ENCODE peak calls at places on chromosomes 4 and X, in ten cellular contexts. R is ovary; U is naive thymus-derived CD4-positive, alpha-beta T cell; P is PC-3; A is MM.1S; G is sigmoid colon; E is fibroblast of lung; O is Peyer's patch; M is uterus; T is upper lobe of right lung. W is an unnamed sample. For H3K4me1 and H3K36me3, the result is how much of the 10 kb centered on the place peaks cover.

GRCh38 chrX:49177338-49177833 is 5.7 kb downstream of the PLP2 start:
- DNase-seq in R (no peak), U (no peak), P (no peak), A (no peak), G (peak), E (no peak), O (no peak), M (no peak), T (no peak), W (no peak)

GRCh38 chrX:134821370-134821769 is 163.1 kb upstream of the PLAC1 start:
- DNase-seq in R (no peak), U (no peak), P (peak), A (peak), G (no peak), E (peak), O (no peak), M (peak), T (no peak), W (no peak)

GRCh38 chr4:113738251-113738650 is 23.3 kb downstream of the CAMK2D start:
- DNase-seq in R (no peak), U (no peak), P (peak), A (no peak), G (no peak), E (peak), O (no peak), M (no peak), T (no peak), W (no peak)

GRCh38 chr4:23097251-23097650 is 404.5 kb downstream of the GBA3 start:
- DNase-seq in R (no peak), U (no peak), P (peak), A (no peak), G (no peak), E (peak), O (no peak), M (no peak), T (no peak), W (no peak)

GRCh38 chrX:24466025-24466424 is 939 bp downstream of the PDK3 start:
- DNase-seq in R (no peak), U (no peak), P (no peak), A (no peak), G (no peak), E (no peak), O (no peak), M (no peak), T (no peak), W (no peak)

GRCh38 chrX:135543924-135544323 is 23.5 kb downstream of the INTS6L start:
- DNase-seq in R (no peak), U (no peak), P (no peak), A (no peak), G (no peak), E (no peak), O (no peak), M (no peak), T (no peak), W (no peak)

GRCh38 chr4:186676531-186677158 is 47.0 kb downstream of the FAT1 start:
- DNase-seq in R (no peak), U (no peak), P (peak), A (peak), G (no peak), E (peak), O (no peak), M (no peak), T (no peak), W (no peak)

GRCh38 chrX:106742831-106743230 is 16.3 kb downstream of the RNF128 start:
- DNase-seq in R (no peak), U (no peak), P (peak), A (no peak), G (no peak), E (no peak), O (no peak), M (no peak), T (no peak), W (no peak)

GRCh38 chrX:44975666-44976263 is 102.8 kb downstream of the KDM6A start:
- DNase-seq in R (no peak), U (no peak), P (no peak), A (no peak), G (no peak), E (no peak), O (no peak), M (no peak), T (no peak), W (no peak)

GRCh38 chr4:175427751-175428150 is 384.3 kb downstream of the GPM6A start:
- DNase-seq in R (no peak), U (no peak), P (no peak), A (no peak), G (no peak), E (no peak), O (no peak), M (no peak), T (no peak), W (no peak)

GRCh38 chr4:189202869-189203271 is 737.8 kb upstream of the FRG1 start:
- DNase-seq in R (no peak), U (no peak), P (peak), A (no peak), G (no peak), E (peak), O (no peak), M (no peak), T (no peak), W (no peak)
- H3K4me3 ChIP-seq in R (no peak), U (no peak), P (no peak), A (peak), G (no peak), E (no peak), O (no peak), M (no peak), T (no peak), W (no peak)

GRCh38 chrX:39755152-39756032 is 342.4 kb downstream of the BCOR start:
- DNase-seq in R (peak), U (no peak), P (peak), A (no peak), G (peak), E (peak), O (peak), M (peak), T (peak), W (peak)
- H3K4me1 ChIP-seq in R (under half), U (under half), P (under half), A (under half), G (under half), E (under half), O (under half), M (under half), T (under half), W (under half)

GRCh38 chr4:1958276-1959103 is 50.3 kb downstream of the NELFA start:
- DNase-seq in R (no peak), U (no peak), P (no peak), A (no peak), G (no peak), E (peak), O (no peak), M (no peak), T (peak), W (no peak)
- H3K36me3 ChIP-seq in R (under half), U (half or more), P (under half), A (under half), G (under half), E (under half), O (under half), M (under half), T (half or more), W (under half)

DNA sequence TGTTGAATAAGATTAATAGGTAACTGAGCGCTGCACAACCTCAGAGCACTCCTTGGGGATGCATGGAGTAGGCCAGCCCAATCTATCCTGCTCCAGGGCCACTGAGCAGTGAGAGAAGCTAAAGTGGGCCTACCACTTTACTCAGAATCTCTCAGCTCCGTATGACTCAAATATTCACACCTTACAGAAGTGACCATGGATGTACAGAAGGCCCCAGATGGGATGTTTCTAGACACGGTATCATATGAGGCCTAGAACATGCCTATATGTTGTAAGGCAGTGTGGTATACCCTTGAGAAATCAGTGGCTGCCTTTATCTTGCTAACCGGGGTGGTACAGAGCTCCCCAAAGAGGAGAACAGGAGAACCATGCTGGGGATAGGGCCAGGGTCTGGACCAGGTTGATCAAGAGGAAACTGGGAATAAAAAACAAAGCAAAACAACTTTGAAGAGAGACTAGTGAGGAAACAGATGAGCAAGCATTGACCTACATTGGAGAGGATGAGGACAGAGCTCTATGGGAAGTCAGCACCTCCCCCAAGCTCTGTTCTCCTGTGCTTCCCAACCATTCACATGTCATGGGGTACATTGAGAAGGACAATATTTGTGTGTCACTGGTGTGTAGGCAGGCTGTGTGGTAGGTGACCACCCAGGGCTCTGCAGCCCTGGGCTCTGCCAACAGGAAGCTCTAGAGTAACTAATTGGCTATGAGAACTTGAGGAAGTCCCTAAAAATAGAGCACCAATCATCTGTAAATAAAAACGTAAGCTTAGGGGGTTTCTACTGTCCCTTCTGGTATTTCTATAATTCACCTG is 31.4 kb downstream of the HOPX start:
- DNase-seq in R (no peak), U (no peak), P (no peak), A (no peak), G (no peak), E (no peak), O (no peak), M (no peak), T (no peak), W (no peak)
- H3K4me3 ChIP-seq in R (no peak), U (no peak), P (no peak), A (no peak), G (no peak), E (no peak), O (no peak), M (no peak), T (no peak), W (no peak)

GRCh38 chr4:145130788-145131398 is 32.8 kb downstream of the ABCE1 start:
- DNase-seq in R (no peak), U (no peak), P (peak), A (no peak), G (no peak), E (peak), O (no peak), M (no peak), T (no peak), W (no peak)

GRCh38 chr4:145131848-145132247 is 33.7 kb downstream of the ABCE1 start:
- DNase-seq in R (no peak), U (no peak), P (no peak), A (no peak), G (no peak), E (no peak), O (no peak), M (no peak), T (no peak), W (no peak)

GRCh38 chr4:145130130-145130529 is 32.0 kb downstream of the ABCE1 start:
- DNase-seq in R (no peak), U (no peak), P (no peak), A (no peak), G (no peak), E (no peak), O (no peak), M (no peak), T (no peak), W (no peak)

GRCh38 chr4:145132521-145133098 is 34.5 kb downstream of the ABCE1 start:
- DNase-seq in R (no peak), U (no peak), P (no peak), A (no peak), G (no peak), E (peak), O (no peak), M (no peak), T (no peak), W (no peak)
- H3K4me1 ChIP-seq in R (under half), U (under half), P (under half), A (under half), G (under half), E (under half), O (under half), M (under half), T (under half), W (under half)

GRCh38 chr4:2480649-2481048 is 11.7 kb downstream of the RNF4 start:
- DNase-seq in R (no peak), U (no peak), P (no peak), A (no peak), G (no peak), E (no peak), O (no peak), M (no peak), T (no peak), W (no peak)
- H3K36me3 ChIP-seq in R (under half), U (under half), P (under half), A (under half), G (under half), E (under half), O (under half), M (under half), T (under half), W (under half)

GRCh38 chr4:16893141-16893571 is 5.3 kb downstream of the LDB2 start:
- DNase-seq in R (no peak), U (no peak), P (no peak), A (peak), G (no peak), E (peak), O (no peak), M (no peak), T (no peak), W (no peak)
- H3K4me3 ChIP-seq in R (peak), U (no peak), P (no peak), A (no peak), G (no peak), E (peak), O (no peak), M (peak), T (peak), W (peak)

DNA sequence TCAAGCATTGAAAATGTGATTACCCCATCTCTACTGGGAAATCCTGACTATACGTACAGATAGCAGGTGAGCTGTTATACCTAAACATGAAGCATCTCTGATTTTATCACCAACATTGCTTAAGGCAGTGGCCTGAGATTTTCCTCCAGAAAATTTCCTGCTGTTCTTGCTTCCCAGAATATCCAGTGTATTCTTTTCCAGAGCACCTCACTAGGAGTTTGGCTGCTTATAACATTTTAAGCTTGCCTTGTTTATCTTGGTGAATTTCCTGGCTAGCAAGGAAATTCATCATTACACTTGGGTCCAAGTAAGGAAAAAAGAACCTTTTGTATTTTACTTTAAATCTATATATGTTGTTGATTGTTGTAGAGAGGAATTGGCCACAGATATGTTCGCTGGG is 73.0 kb upstream of the CLCN4 start:
- DNase-seq in R (no peak), U (no peak), P (no peak), A (no peak), G (no peak), E (no peak), O (no peak), M (no peak), T (no peak), W (no peak)
- H3K4me1 ChIP-seq in R (under half), U (under half), P (under half), A (under half), G (under half), E (under half), O (under half), M (under half), T (under half), W (under half)

GRCh38 chr4:2694691-2695090 is 61.4 kb downstream of the TNIP2 start:
- DNase-seq in R (no peak), U (no peak), P (no peak), A (no peak), G (no peak), E (no peak), O (no peak), M (no peak), T (no peak), W (no peak)
- H3K36me3 ChIP-seq in R (under half), U (half or more), P (under half), A (under half), G (half or more), E (under half), O (under half), M (under half), T (half or more), W (half or more)

W was measured in right atrium auricular region.